ENCODE peak calls at places on chromosome 16, in six cellular contexts. S, Z, T, H, G and Q are unnamed samples.

GRCh38 chr16:67926181-67926742 is 5.4 kb downstream of the CTRL start:
- DNase-seq in S (peak), Z (no peak), T (no peak), H (no peak), G (no peak), Q (no peak)

GRCh38 chr16:82639263-82639662 is 12.5 kb downstream of the CDH13 start:
- DNase-seq in S (peak), Z (no peak), T (no peak), H (no peak), G (no peak), Q (no peak)

GRCh38 chr16:64621616-64622015 is 500.2 kb downstream of the CDH11 start:
- DNase-seq in S (no peak), Z (no peak), T (no peak), H (no peak), G (no peak), Q (no peak)

GRCh38 chr16:4624827-4625616 is 396 bp downstream of the MGRN1 start:
- DNase-seq in S (peak), Z (peak), T (peak), H (peak), G (peak), Q (no peak)

GRCh38 chr16:66026211-66026610 is 340.3 kb upstream of the CDH5 start:
- DNase-seq in S (peak), Z (no peak), T (no peak), H (peak), G (peak), Q (no peak)

GRCh38 chr16:3842994-3843393 is 37.5 kb downstream of the CREBBP start:
- DNase-seq in S (peak), Z (no peak), T (no peak), H (no peak), G (no peak), Q (no peak)

GRCh38 chr16:10594312-10594950 is 14.0 kb upstream of the EMP2 start:
- DNase-seq in S (peak), Z (no peak), T (no peak), H (no peak), G (no peak), Q (no peak)

GRCh38 chr16:68893710-68894705 is 50.7 kb downstream of the TANGO6 start:
- DNase-seq in S (peak), Z (no peak), T (no peak), H (peak), G (peak), Q (no peak)

GRCh38 chr16:67530013-67530939 is 1.6 kb downstream of the RIPOR1 start:
- DNase-seq in S (no peak), Z (peak), T (no peak), H (peak), G (peak), Q (no peak)

GRCh38 chr16:15825750-15826305 is 31.0 kb downstream of the MYH11 start:
- DNase-seq in S (no peak), Z (no peak), T (no peak), H (no peak), G (no peak), Q (no peak)

GRCh38 chr16:87845807-87846619 is 23.3 kb downstream of the SLC7A5 start:
- DNase-seq in S (no peak), Z (no peak), T (no peak), H (no peak), G (no peak), Q (no peak)

GRCh38 chr16:89909777-89910716 is 8.6 kb upstream of the MC1R start:
- DNase-seq in S (peak), Z (peak), T (peak), H (peak), G (peak), Q (no peak)

GRCh38 chr16:83935858-83936255 is 17.2 kb upstream of the OSGIN1 start:
- DNase-seq in S (no peak), Z (no peak), T (no peak), H (no peak), G (no peak), Q (no peak)

GRCh38 chr16:49956915-49957314 is 68.1 kb upstream of the CNEP1R1 start:
- DNase-seq in S (no peak), Z (no peak), T (no peak), H (no peak), G (no peak), Q (no peak)

GRCh38 chr16:50259334-50260205 is 6.8 kb upstream of the ADCY7 start:
- DNase-seq in S (no peak), Z (peak), T (no peak), H (peak), G (peak), Q (no peak)

GRCh38 chr16:80924372-80924978 is 82.2 kb downstream of the CMC2 start:
- DNase-seq in S (peak), Z (peak), T (no peak), H (peak), G (peak), Q (no peak)

GRCh38 chr16:47069291-47069690 is 74.5 kb downstream of the NETO2 start:
- DNase-seq in S (no peak), Z (no peak), T (no peak), H (no peak), G (no peak), Q (no peak)

GRCh38 chr16:17432902-17433576 is 37.7 kb downstream of the XYLT1 start:
- DNase-seq in S (no peak), Z (no peak), T (no peak), H (no peak), G (no peak), Q (no peak)

GRCh38 chr16:15682105-15682570 is 32.1 kb downstream of the NDE1 start:
- DNase-seq in S (peak), Z (no peak), T (no peak), H (peak), G (no peak), Q (no peak)

GRCh38 chr16:90020838-90021382 is 1.7 kb upstream of the DBNDD1 start:
- DNase-seq in S (no peak), Z (no peak), T (no peak), H (no peak), G (no peak), Q (no peak)

GRCh38 chr16:14015948-14016347 is 55.2 kb upstream of the MRTFB start:
- DNase-seq in S (peak), Z (no peak), T (no peak), H (no peak), G (no peak), Q (peak)

GRCh38 chr16:54207837-54208236 is 78.8 kb downstream of the IRX3 start:
- DNase-seq in S (no peak), Z (no peak), T (no peak), H (no peak), G (no peak), Q (no peak)

GRCh38 chr16:82891918-82892317 is 265.1 kb downstream of the CDH13 start:
- DNase-seq in S (peak), Z (no peak), T (no peak), H (no peak), G (no peak), Q (no peak)

GRCh38 chr16:27515874-27516353 is 33.8 kb downstream of the GTF3C1 start:
- DNase-seq in S (peak), Z (peak), T (no peak), H (peak), G (peak), Q (no peak)

GRCh38 chr16:82755570-82756282 is 129.0 kb downstream of the CDH13 start:
- DNase-seq in S (no peak), Z (no peak), T (no peak), H (peak), G (no peak), Q (no peak)

GRCh38 chr16:70430667-70431536 is 8.0 kb downstream of the ST3GAL2 start:
- DNase-seq in S (peak), Z (no peak), T (peak), H (no peak), G (peak), Q (no peak)

DNA sequence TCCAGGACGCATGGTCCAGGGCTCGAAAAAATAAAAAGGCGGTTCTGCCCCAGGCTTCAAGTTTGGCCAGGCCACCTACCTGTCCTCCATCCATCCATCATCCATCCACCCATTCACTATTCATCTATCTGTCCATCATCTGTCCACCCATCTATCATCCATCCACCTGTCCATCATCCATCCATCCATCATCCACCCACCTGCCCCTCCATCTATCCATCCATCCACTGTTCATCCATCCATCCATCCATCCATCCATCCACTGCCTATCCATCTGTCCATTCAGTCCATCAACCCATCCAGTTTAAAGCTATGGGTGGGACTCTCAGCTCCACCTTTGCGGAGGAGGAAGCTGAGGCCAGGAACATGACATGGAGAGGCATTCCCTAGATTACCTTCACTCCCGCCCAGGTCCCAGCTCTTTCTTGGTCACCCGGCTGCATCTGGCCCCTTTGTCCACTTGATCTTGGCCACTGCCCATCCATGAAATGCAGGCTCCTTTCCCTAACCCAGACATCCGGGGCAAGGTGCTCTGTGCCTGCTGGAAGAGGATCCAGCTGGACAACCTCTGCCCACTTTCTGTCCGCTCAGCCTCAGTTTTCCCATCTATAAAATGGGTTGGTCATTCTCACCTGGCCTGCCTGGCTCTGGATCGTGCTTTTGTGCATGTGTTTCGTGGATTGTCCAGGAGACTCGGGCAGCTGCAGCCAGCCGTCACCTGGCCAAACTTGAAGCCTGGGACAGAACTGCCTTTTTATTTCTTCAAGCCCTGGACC is 236.0 kb upstream of the CIBAR2 start:
- DNase-seq in S (no peak), Z (no peak), T (no peak), H (no peak), G (no peak), Q (no peak)
- TF ChIP-seq CTCF in S (no peak), Z (no peak), T (no peak), H (no peak), G (no peak), Q (no peak)

GRCh38 chr16:30904114-30904780 is 7.8 kb downstream of the CTF1 start:
- DNase-seq in S (no peak), Z (no peak), T (no peak), H (no peak), G (no peak), Q (no peak)

GRCh38 chr16:30901201-30902069 is 5.0 kb downstream of the CTF1 start:
- DNase-seq in S (no peak), Z (no peak), T (no peak), H (no peak), G (no peak), Q (no peak)

GRCh38 chr16:30903596-30903995 is 7.2 kb downstream of the CTF1 start:
- DNase-seq in S (no peak), Z (no peak), T (no peak), H (no peak), G (no peak), Q (no peak)

GRCh38 chr16:30902070-30902972 is 5.9 kb downstream of the CTF1 start:
- DNase-seq in S (peak), Z (peak), T (peak), H (peak), G (peak), Q (no peak)

GRCh38 chr16:30903002-30903401 is 6.6 kb downstream of the CTF1 start:
- DNase-seq in S (no peak), Z (no peak), T (no peak), H (no peak), G (no peak), Q (no peak)
- TF ChIP-seq CTCF in S (no peak), Z (no peak), T (no peak), H (no peak), G (no peak), Q (no peak)

DNA sequence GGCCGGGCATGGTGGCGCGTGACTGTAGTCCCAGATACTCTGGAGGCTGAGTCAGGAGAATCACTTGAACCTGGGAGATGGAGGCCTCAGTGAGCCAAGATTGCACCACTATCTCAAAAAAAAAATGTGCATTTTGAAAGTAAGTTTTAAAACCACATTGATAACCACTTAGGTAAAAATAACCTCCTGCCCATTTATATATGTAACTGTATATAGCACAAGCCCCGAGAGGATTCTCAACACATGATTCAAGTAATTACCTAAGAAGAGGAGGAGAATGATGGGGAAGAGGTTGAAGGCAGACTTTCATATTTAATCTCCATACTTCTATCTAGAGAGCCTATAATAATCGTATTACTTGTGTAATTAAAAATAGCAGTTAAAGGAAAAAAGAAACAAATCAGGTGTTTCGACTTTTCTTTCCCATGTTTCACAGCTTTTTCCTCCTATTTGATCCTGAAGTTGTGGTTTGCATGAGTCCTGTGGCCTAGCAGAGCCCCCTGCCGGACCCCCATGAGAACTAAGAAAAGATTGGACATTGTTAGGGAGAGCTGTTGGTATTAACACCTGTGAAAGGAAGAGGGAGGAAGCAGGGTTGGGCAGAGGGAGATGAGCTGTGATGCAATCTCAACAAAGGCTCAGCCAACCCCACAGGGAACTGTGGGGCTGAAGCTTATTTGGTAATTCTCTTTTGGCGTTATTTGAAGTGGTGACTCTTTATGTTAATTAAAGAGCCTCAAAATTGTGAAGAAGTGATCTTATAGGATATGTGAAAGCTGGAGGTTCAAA is 22.1 kb downstream of the PMFBP1 start:
- DNase-seq in S (no peak), Z (no peak), T (no peak), H (peak), G (peak), Q (no peak)
- TF ChIP-seq CTCF in S (no peak), Z (no peak), T (no peak), H (peak), G (peak), Q (no peak)

GRCh38 chr16:85717393-85718152 is 28.8 kb upstream of the GINS2 start:
- DNase-seq in S (peak), Z (peak), T (peak), H (peak), G (peak), Q (no peak)

GRCh38 chr16:85720319-85720637 is 30.6 kb downstream of the C16orf74 start:
- DNase-seq in S (peak), Z (no peak), T (no peak), H (no peak), G (no peak), Q (no peak)

GRCh38 chr16:85719605-85720318 is 31.0 kb upstream of the GINS2 start:
- DNase-seq in S (no peak), Z (no peak), T (no peak), H (no peak), G (no peak), Q (no peak)

GRCh38 chr16:85718153-85718477 is 29.4 kb upstream of the GINS2 start:
- DNase-seq in S (no peak), Z (no peak), T (no peak), H (no peak), G (no peak), Q (no peak)

GRCh38 chr16:85718682-85719081 is 29.9 kb upstream of the GINS2 start:
- DNase-seq in S (peak), Z (no peak), T (no peak), H (peak), G (peak), Q (no peak)
- TF ChIP-seq CTCF in S (peak), Z (peak), T (no peak), H (peak), G (peak), Q (peak)

DNA sequence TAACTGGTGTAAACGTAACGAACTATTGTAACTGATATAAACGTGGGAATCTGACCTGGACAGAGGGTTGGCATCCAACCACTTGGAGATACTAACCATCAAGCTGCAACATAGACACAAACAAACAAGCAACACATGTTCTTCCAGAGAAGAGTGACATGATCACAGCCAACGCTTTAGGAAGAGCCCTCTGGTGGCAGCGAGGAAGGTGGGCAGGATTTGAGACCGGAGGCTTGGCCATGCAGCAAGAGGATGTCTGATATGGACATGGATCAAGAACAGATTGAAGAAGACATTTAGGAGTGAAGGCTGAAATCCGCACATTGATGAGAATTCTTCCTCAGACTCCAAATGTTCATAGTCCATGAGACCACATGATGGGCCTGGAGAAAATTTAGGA is 40.3 kb upstream of the TNRC6A start:
- DNase-seq in S (peak), Z (no peak), T (no peak), H (peak), G (peak), Q (no peak)
- TF ChIP-seq CTCF in S (peak), Z (peak), T (no peak), H (peak), G (peak), Q (peak)

DNA sequence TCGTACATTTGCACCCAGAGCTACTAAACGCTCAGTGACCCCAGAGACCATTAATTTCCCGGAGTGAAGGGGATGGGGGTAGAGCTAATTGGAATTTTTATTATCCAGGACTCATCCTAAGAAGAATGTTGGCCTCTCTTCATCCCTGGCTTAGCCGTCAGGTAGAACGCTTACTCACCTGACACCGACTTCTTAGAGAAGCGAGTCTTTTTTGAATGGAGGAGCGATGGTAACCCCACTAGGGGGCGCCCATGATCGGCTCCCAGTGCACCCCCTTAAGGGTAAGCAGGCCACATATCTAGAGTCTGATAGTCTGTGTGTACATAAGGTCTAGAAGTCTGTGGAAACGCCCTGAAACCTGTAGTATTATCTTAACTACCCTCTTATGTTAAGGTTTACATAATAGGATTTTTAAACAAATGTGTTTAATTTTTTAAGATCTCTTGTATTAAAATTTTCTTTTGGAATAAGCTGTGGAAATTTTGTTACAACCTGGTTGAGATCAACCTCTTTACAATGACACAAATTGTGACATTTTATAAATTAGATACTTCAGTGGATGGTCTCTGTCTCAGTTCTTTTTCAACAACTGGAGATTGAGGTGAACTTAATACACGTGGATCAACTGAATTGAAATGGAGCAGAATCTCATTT is 229.8 kb downstream of the CPPED1 start:
- DNase-seq in S (no peak), Z (no peak), T (peak), H (peak), G (peak), Q (no peak)
- TF ChIP-seq CTCF in S (no peak), Z (peak), T (peak), H (peak), G (peak), Q (peak)

GRCh38 chr16:56512025-56512424 is 7.8 kb downstream of the BBS2 start:
- DNase-seq in S (no peak), Z (no peak), T (no peak), H (no peak), G (no peak), Q (no peak)

GRCh38 chr16:56515665-56516064 is 4.2 kb downstream of the BBS2 start:
- DNase-seq in S (no peak), Z (no peak), T (no peak), H (no peak), G (no peak), Q (no peak)

GRCh38 chr16:56517206-56517605 is 2.6 kb downstream of the BBS2 start:
- DNase-seq in S (no peak), Z (no peak), T (no peak), H (no peak), G (no peak), Q (no peak)

GRCh38 chr16:56514845-56515244 is 5.0 kb downstream of the BBS2 start:
- DNase-seq in S (peak), Z (no peak), T (no peak), H (no peak), G (no peak), Q (no peak)

DNA sequence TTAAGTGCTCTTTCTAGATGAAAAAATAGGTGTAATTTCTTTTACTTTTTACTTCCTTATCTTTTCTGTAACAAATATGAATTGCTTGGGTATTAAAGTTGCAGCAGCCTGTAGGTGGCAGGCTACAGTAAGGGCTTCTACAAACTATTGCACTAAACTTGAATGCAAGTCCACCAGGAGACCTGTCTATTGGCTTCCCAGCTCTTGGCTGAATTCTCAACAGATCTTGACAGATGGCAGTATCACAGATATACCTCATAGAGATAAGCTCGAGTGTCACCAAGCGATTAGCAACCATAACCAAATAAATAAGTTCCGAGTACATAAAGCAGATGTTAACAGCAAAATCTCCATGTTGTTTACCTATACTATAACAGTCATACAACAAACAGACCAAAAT is 5.9 kb downstream of the BBS2 start:
- DNase-seq in S (peak), Z (no peak), T (peak), H (peak), G (no peak), Q (peak)
- TF ChIP-seq CTCF in S (peak), Z (peak), T (peak), H (peak), G (peak), Q (peak)